ENCODE peak calls at places on chromosomes 12 and 14, in six cellular contexts. One of them, this sample, is unnamed.
A peak's percentile ranks its signal among the peaks of the same experiment; 100 is the strongest.

GRCh38 chr14:44567997-44568396 is 60.9 kb upstream of the FSCB start:
- DNase-seq in suprapubic skin: no peak
- DNase-seq in H1: no peak
- DNase-seq in esophagus squamous epithelium: no peak
- DNase-seq in A549: no peak
- DNase-seq in gastrocnemius medialis: no peak
- DNase-seq in this sample: no peak

GRCh38 chr14:99986416-99986815 is 78.8 kb upstream of the EVL start:
- DNase-seq in suprapubic skin: no peak
- DNase-seq in H1: no peak
- DNase-seq in esophagus squamous epithelium: no peak
- DNase-seq in A549: no peak
- DNase-seq in gastrocnemius medialis: no peak
- DNase-seq in this sample: no peak

GRCh38 chr12:4499186-4499585 is 39.5 kb upstream of the RAD51AP1 start:
- DNase-seq in suprapubic skin: no peak
- DNase-seq in H1: no peak
- DNase-seq in esophagus squamous epithelium: no peak
- DNase-seq in A549: no peak
- DNase-seq in gastrocnemius medialis: no peak
- DNase-seq in this sample: no peak

GRCh38 chr12:2751686-2752085 is 43.1 kb upstream of the FKBP4 start:
- DNase-seq in suprapubic skin: no peak
- DNase-seq in H1: no peak
- DNase-seq in esophagus squamous epithelium: no peak
- DNase-seq in A549: peak; percentile 26
- DNase-seq in gastrocnemius medialis: no peak
- DNase-seq in this sample: no peak

GRCh38 chr12:5785601-5786000 is 159.5 kb downstream of the ANO2 start:
- DNase-seq in suprapubic skin: no peak
- DNase-seq in H1: no peak
- DNase-seq in esophagus squamous epithelium: no peak
- DNase-seq in A549: no peak
- DNase-seq in gastrocnemius medialis: no peak
- DNase-seq in this sample: no peak

GRCh38 chr14:96272777-96273471 is 16.9 kb downstream of the BDKRB1 start:
- DNase-seq in suprapubic skin: no peak
- DNase-seq in H1: no peak
- DNase-seq in esophagus squamous epithelium: no peak
- DNase-seq in A549: peak; percentile 66
- DNase-seq in gastrocnemius medialis: no peak
- DNase-seq in this sample: peak; percentile 18

GRCh38 chr12:20486233-20486632 is 117.9 kb downstream of the PDE3A start:
- DNase-seq in suprapubic skin: no peak
- DNase-seq in H1: no peak
- DNase-seq in esophagus squamous epithelium: no peak
- DNase-seq in A549: peak; percentile 73
- DNase-seq in gastrocnemius medialis: no peak
- DNase-seq in this sample: no peak

GRCh38 chr12:104656921-104657320 is 200.2 kb downstream of the CHST11 start:
- DNase-seq in suprapubic skin: no peak
- DNase-seq in H1: no peak
- DNase-seq in esophagus squamous epithelium: no peak
- DNase-seq in A549: no peak
- DNase-seq in gastrocnemius medialis: no peak
- DNase-seq in this sample: no peak

GRCh38 chr12:72075891-72076557 is 137.4 kb downstream of the TPH2 start:
- DNase-seq in suprapubic skin: no peak
- DNase-seq in H1: no peak
- DNase-seq in esophagus squamous epithelium: no peak
- DNase-seq in A549: no peak
- DNase-seq in gastrocnemius medialis: no peak
- DNase-seq in this sample: no peak

GRCh38 chr12:109111775-109112491 is 4.5 kb upstream of the ACACB start:
- DNase-seq in suprapubic skin: peak; percentile 71
- DNase-seq in H1: no peak
- DNase-seq in esophagus squamous epithelium: no peak
- DNase-seq in A549: peak; percentile 69
- DNase-seq in gastrocnemius medialis: no peak
- DNase-seq in this sample: peak; percentile 49

GRCh38 chr12:30753761-30754382 is 879 bp downstream of the CAPRIN2 start:
- DNase-seq in suprapubic skin: no peak
- DNase-seq in H1: no peak
- DNase-seq in esophagus squamous epithelium: no peak
- DNase-seq in A549: peak; percentile 19
- DNase-seq in gastrocnemius medialis: no peak
- DNase-seq in this sample: no peak

GRCh38 chr12:28550757-28551381 is 360.6 kb downstream of the CCDC91 start:
- DNase-seq in suprapubic skin: no peak
- DNase-seq in H1: no peak
- DNase-seq in esophagus squamous epithelium: no peak
- DNase-seq in A549: peak; percentile 23
- DNase-seq in gastrocnemius medialis: no peak
- DNase-seq in this sample: no peak

GRCh38 chr12:627285-627684 is 36.0 kb downstream of the NINJ2 start:
- DNase-seq in suprapubic skin: no peak
- DNase-seq in H1: no peak
- DNase-seq in esophagus squamous epithelium: no peak
- DNase-seq in A549: no peak
- DNase-seq in gastrocnemius medialis: no peak
- DNase-seq in this sample: no peak

GRCh38 chr12:27780612-27781408 is 774 bp upstream of the MANSC4 start:
- DNase-seq in suprapubic skin: peak; percentile 68
- DNase-seq in H1: no peak
- DNase-seq in esophagus squamous epithelium: no peak
- DNase-seq in A549: peak; percentile 27
- DNase-seq in gastrocnemius medialis: no peak
- DNase-seq in this sample: peak; percentile 37

GRCh38 chr12:76685246-76685678 is 78.7 kb upstream of the ZDHHC17 start:
- DNase-seq in suprapubic skin: no peak
- DNase-seq in H1: no peak
- DNase-seq in esophagus squamous epithelium: no peak
- DNase-seq in A549: peak; percentile 18
- DNase-seq in gastrocnemius medialis: no peak
- DNase-seq in this sample: no peak

GRCh38 chr14:102437997-102438922 is 71.3 kb downstream of the ANKRD9 start:
- DNase-seq in suprapubic skin: peak; percentile 90
- DNase-seq in H1: peak; percentile 75
- DNase-seq in esophagus squamous epithelium: no peak
- DNase-seq in A549: peak; percentile 84
- DNase-seq in gastrocnemius medialis: peak; percentile 71
- DNase-seq in this sample: peak; percentile 92

GRCh38 chr14:98721061-98721460 is 550.9 kb downstream of the BCL11B start:
- DNase-seq in suprapubic skin: no peak
- DNase-seq in H1: no peak
- DNase-seq in esophagus squamous epithelium: no peak
- DNase-seq in A549: no peak
- DNase-seq in gastrocnemius medialis: no peak
- DNase-seq in this sample: no peak

GRCh38 chr12:60263146-60263545 is 667.3 kb downstream of the SLC16A7 start:
- DNase-seq in suprapubic skin: no peak
- DNase-seq in H1: no peak
- DNase-seq in esophagus squamous epithelium: no peak
- DNase-seq in A549: no peak
- DNase-seq in gastrocnemius medialis: no peak
- DNase-seq in this sample: no peak

DNA sequence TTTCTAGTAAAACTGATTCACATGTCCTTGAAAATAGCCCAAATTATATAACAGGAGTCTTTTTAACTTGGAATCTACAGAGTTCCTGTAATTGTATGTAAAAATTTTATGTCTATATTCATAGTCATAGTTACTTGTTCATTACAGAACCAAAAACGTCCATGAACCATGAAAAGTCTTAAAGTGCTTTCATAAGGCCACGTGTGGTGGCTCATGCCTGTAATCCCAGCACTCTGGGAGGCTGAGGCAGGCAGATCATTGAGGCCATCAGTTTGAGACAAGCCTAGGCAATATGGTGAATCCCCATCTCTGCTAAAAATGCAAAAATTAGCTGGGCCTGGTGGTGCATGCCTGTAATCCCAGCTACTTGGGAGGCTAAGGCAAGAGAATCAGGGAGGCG is 48.4 kb downstream of the GALNT4 start:
- DNase-seq in suprapubic skin: no peak
- DNase-seq in H1: no peak
- DNase-seq in esophagus squamous epithelium: no peak
- DNase-seq in A549: no peak
- DNase-seq in gastrocnemius medialis: no peak
- DNase-seq in this sample: no peak
- TF ChIP-seq POLR2A in suprapubic skin: no peak
- TF ChIP-seq POLR2A in H1: no peak
- TF ChIP-seq POLR2A in esophagus squamous epithelium: no peak
- TF ChIP-seq POLR2A in A549: no peak
- TF ChIP-seq POLR2A in gastrocnemius medialis: no peak
- TF ChIP-seq POLR2A in this sample: no peak

DNA sequence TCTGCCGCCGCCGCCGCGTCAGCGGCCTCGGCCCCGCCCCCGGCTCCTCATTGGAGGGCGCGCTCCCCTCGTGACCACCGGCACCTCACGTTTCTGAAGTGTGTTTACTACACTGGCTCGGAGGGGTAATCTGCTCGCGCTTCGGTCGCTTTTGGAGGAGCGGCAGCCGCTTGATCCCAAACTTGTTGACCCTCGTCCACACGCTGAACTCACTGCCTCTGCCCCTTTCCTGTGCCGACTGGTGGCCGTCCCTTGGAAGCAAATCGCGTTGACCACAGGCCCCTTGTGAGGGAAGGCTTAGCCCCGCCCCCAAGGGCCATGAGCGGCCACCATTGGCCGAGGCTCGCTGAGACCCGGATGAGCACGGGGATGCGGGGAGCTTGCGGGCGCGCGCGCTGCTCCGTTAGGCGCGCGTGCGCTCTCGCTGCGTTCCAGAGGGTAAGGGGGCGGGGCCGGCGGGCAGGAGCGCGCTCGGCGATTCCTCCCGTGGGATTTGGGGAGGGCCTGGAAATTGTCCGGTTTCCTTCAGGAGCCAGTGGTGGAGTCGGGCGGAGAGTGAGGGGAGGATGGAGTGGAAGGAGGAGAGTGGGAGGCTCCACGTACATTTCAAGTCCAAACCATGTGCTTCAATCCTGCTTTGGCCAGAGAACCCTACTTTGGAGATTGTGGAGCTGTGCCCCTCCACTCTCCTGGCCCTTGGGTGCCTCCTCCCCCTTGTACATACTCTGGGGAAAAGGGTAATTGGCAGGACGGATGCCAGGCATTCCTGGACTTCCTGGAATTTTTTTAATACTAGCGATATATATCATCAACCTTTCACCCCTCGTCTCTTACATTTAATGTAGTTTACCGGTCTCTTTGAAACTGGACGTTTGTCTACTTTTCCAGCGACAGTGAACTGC is at the start of gene CRY1:
- DNase-seq in suprapubic skin: peak; percentile 97
- DNase-seq in H1: peak; percentile 81
- DNase-seq in esophagus squamous epithelium: peak; percentile 59
- DNase-seq in A549: peak; percentile 98
- DNase-seq in gastrocnemius medialis: peak; percentile 91
- DNase-seq in this sample: peak; percentile 95
- TF ChIP-seq POLR2A in suprapubic skin: no peak
- TF ChIP-seq POLR2A in H1: peak; percentile 72
- TF ChIP-seq POLR2A in esophagus squamous epithelium: no peak
- TF ChIP-seq POLR2A in A549: peak; percentile 59
- TF ChIP-seq POLR2A in gastrocnemius medialis: no peak
- TF ChIP-seq POLR2A in this sample: peak; percentile 88

GRCh38 chr12:51792417-51792816 is 56.1 kb downstream of the FIGNL2 start:
- DNase-seq in suprapubic skin: no peak
- DNase-seq in H1: no peak
- DNase-seq in esophagus squamous epithelium: no peak
- DNase-seq in A549: no peak
- DNase-seq in gastrocnemius medialis: no peak
- DNase-seq in this sample: no peak
- TF ChIP-seq POLR2A in suprapubic skin: no peak
- TF ChIP-seq POLR2A in H1: no peak
- TF ChIP-seq POLR2A in esophagus squamous epithelium: no peak
- TF ChIP-seq POLR2A in A549: no peak
- TF ChIP-seq POLR2A in gastrocnemius medialis: no peak
- TF ChIP-seq POLR2A in this sample: no peak

GRCh38 chr14:92659765-92660561 is 88.5 kb downstream of the LGMN start:
- DNase-seq in suprapubic skin: peak; percentile 77
- DNase-seq in H1: no peak
- DNase-seq in esophagus squamous epithelium: no peak
- DNase-seq in A549: no peak
- DNase-seq in gastrocnemius medialis: peak; percentile 48
- DNase-seq in this sample: no peak
- TF ChIP-seq POLR2A in suprapubic skin: no peak
- TF ChIP-seq POLR2A in H1: no peak
- TF ChIP-seq POLR2A in esophagus squamous epithelium: no peak
- TF ChIP-seq POLR2A in A549: no peak
- TF ChIP-seq POLR2A in gastrocnemius medialis: peak; percentile 17
- TF ChIP-seq POLR2A in this sample: no peak

DNA sequence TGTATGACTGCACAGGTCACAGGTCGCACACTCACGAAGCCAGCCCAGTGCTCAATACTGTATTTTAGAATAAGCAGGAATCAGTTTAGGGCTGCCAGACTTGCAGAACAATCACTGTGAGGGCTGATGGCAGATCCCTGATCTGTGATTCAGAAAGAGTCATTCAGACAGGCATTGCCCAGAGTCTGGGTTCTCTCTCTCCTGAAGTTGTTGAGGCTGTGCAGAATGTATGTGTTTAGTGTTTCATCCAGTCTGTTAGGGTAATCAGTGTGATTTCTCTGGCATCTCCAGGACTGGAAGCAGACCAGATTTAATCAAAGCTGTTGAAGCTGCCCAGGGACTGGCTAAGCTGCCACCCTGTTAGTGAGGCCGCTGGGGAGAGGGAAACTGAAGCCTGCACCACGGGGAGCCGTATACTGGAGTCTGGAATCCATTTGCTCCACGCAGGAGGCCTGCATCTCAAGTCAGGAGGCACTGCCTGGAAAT is 69.3 kb downstream of the ETV6 start:
- DNase-seq in suprapubic skin: no peak
- DNase-seq in H1: no peak
- DNase-seq in esophagus squamous epithelium: no peak
- DNase-seq in A549: no peak
- DNase-seq in gastrocnemius medialis: no peak
- DNase-seq in this sample: no peak
- TF ChIP-seq POLR2A in suprapubic skin: no peak
- TF ChIP-seq POLR2A in H1: no peak
- TF ChIP-seq POLR2A in esophagus squamous epithelium: no peak
- TF ChIP-seq POLR2A in A549: no peak
- TF ChIP-seq POLR2A in gastrocnemius medialis: no peak
- TF ChIP-seq POLR2A in this sample: no peak

DNA sequence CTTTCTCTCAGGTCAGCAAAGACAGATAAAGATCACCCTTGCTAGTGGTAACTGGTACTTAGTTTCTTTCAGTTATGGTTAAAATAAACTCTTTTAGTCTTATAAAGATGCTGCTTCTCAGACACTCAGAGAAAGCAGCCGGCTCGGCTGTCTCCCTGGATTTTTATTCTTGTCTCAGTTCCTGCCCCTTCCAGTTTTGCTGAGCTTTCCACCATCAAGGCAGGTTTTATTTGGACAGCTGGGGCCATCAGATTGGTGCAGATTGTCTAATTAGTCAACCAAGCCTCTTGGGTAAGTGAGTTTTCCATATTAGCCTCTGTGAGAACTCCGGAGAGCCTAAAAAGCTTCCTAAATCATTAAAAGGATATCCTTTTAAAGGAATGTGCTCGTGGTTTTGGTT is 130.8 kb upstream of the BMP4 start:
- DNase-seq in suprapubic skin: no peak
- DNase-seq in H1: no peak
- DNase-seq in esophagus squamous epithelium: no peak
- DNase-seq in A549: no peak
- DNase-seq in gastrocnemius medialis: no peak
- DNase-seq in this sample: no peak
- TF ChIP-seq POLR2A in suprapubic skin: no peak
- TF ChIP-seq POLR2A in H1: no peak
- TF ChIP-seq POLR2A in esophagus squamous epithelium: no peak
- TF ChIP-seq POLR2A in A549: no peak
- TF ChIP-seq POLR2A in gastrocnemius medialis: no peak
- TF ChIP-seq POLR2A in this sample: no peak

GRCh38 chr12:53219956-53220856 is 11.8 kb downstream of the RARG start:
- DNase-seq in suprapubic skin: no peak
- DNase-seq in H1: no peak
- DNase-seq in esophagus squamous epithelium: peak; percentile 64
- DNase-seq in A549: peak; percentile 88
- DNase-seq in gastrocnemius medialis: no peak
- DNase-seq in this sample: peak; percentile 62
- TF ChIP-seq POLR2A in suprapubic skin: no peak
- TF ChIP-seq POLR2A in H1: no peak
- TF ChIP-seq POLR2A in esophagus squamous epithelium: no peak
- TF ChIP-seq POLR2A in A549: no peak
- TF ChIP-seq POLR2A in gastrocnemius medialis: no peak
- TF ChIP-seq POLR2A in this sample: no peak

This sample was measured in erythroblast.